ENCODE peak calls at places on chromosomes 7 and 10, in eight cellular contexts. H, Q, W, U, A, Z, P and B are unnamed samples.

GRCh38 chr7:32618987-32619386 is 123.7 kb downstream of the AVL9 start:
- DNase-seq in Z (no peak), U (no peak), P (no peak), A (no peak), W (no peak), H (no peak), Q (no peak), B (no peak)

GRCh38 chr10:106978746-106979145 is 185.8 kb downstream of the SORCS1 start:
- DNase-seq in P (no peak), A (no peak), Q (no peak), W (no peak), Z (no peak), U (no peak), H (no peak), B (no peak)

GRCh38 chr7:74544706-74545469 is 91.2 kb downstream of the GTF2IRD1 start:
- DNase-seq in P (peak; percentile 25), Z (peak; percentile 73), Q (no peak), A (peak; percentile 76), U (peak; percentile 72), W (no peak), H (peak; percentile 42), B (peak; percentile 65)

GRCh38 chr10:62154231-62154630 is 114.4 kb downstream of the RTKN2 start:
- DNase-seq in H (no peak), Z (no peak), W (no peak), A (peak; percentile 25), Q (no peak), U (no peak), P (no peak), B (peak; percentile 29)

GRCh38 chr7:36155811-36156361 is 2.8 kb downstream of the EEPD1 start:
- DNase-seq in Q (peak; percentile 46), A (peak; percentile 43), W (no peak), H (no peak), P (no peak), U (no peak), Z (peak; percentile 34), B (peak; percentile 47)

GRCh38 chr10:34698979-34699378 is 116.1 kb downstream of the PARD3 start:
- DNase-seq in Z (no peak), U (no peak), H (peak; percentile 63), Q (no peak), A (no peak), P (peak; percentile 75), W (no peak), B (no peak)

GRCh38 chr10:124605001-124605370 is 139.2 kb downstream of the FAM53B start:
- DNase-seq in Z (no peak), U (no peak), Q (no peak), A (no peak), P (no peak), H (no peak), W (no peak), B (no peak)

GRCh38 chr7:47991741-47992311 is 12.4 kb upstream of the HUS1 start:
- DNase-seq in U (peak; percentile 95), P (peak; percentile 84), Z (peak; percentile 87), Q (peak; percentile 78), W (peak; percentile 94), A (peak; percentile 90), H (peak; percentile 52), B (peak; percentile 89)

GRCh38 chr7:109844362-109844761 is 1246.6 kb upstream of the LRRN3 start:
- DNase-seq in P (peak; percentile 29), U (no peak), A (no peak), Q (no peak), Z (peak; percentile 20), W (no peak), H (peak; percentile 15), B (no peak)

GRCh38 chr7:88069093-88069492 is 135.0 kb downstream of the ADAM22 start:
- DNase-seq in U (no peak), W (no peak), Q (no peak), P (no peak), Z (no peak), H (no peak), A (no peak), B (no peak)

GRCh38 chr7:149716007-149716931 is 57.1 kb downstream of the ZNF467 start:
- DNase-seq in P (no peak), W (no peak), Z (no peak), A (no peak), U (peak; percentile 57), Q (no peak), H (no peak), B (no peak)

GRCh38 chr10:112040696-112041095 is 142.9 kb downstream of the GPAM start:
- DNase-seq in Z (no peak), W (no peak), A (no peak), P (no peak), Q (no peak), H (no peak), U (no peak), B (no peak)

GRCh38 chr10:69049564-69049955 is 38.3 kb upstream of the SRGN start:
- DNase-seq in H (no peak), A (no peak), Z (no peak), W (no peak), Q (no peak), P (no peak), U (no peak), B (no peak)

GRCh38 chr7:43119371-43120069 is 7.1 kb downstream of the HECW1 start:
- DNase-seq in P (peak; percentile 77), W (no peak), U (no peak), H (no peak), Z (no peak), A (no peak), Q (no peak), B (no peak)

GRCh38 chr7:138919912-138920311 is 61.3 kb downstream of the KIAA1549 start:
- DNase-seq in A (no peak), U (no peak), W (no peak), Z (no peak), Q (no peak), H (no peak), P (no peak), B (no peak)

GRCh38 chr10:49056356-49056755 is 59.0 kb downstream of the VSTM4 start:
- DNase-seq in A (no peak), Z (no peak), H (no peak), U (no peak), Q (no peak), P (peak; percentile 34), W (no peak), B (no peak)

GRCh38 chr10:91103384-91104184 is 116.9 kb upstream of the PCGF5 start:
- DNase-seq in A (no peak), H (no peak), Z (no peak), U (no peak), Q (no peak), P (no peak), W (no peak), B (no peak)

GRCh38 chr10:5538892-5539651 is 14.3 kb downstream of the CALML3 start:
- DNase-seq in Q (no peak), Z (no peak), W (no peak), P (peak; percentile 15), H (no peak), A (no peak), U (peak; percentile 30), B (peak; percentile 7)

GRCh38 chr7:47962262-47962661 is 14.0 kb upstream of the PKD1L1 start:
- DNase-seq in Q (no peak), U (no peak), H (no peak), Z (no peak), W (no peak), A (peak; percentile 57), P (no peak), B (peak; percentile 78)

GRCh38 chr7:37757563-37757962 is 74.0 kb downstream of the GPR141 start:
- DNase-seq in A (no peak), Z (no peak), Q (no peak), H (no peak), P (no peak), W (peak; percentile 33), U (no peak), B (no peak)

GRCh38 chr7:102125127-102125561 is 161.5 kb upstream of the SH2B2 start:
- DNase-seq in P (peak; percentile 82), A (no peak), H (peak; percentile 83), Q (peak; percentile 82), U (peak; percentile 92), Z (peak; percentile 77), W (peak; percentile 94), B (peak; percentile 29)

GRCh38 chr7:66505009-66505408 is 123.7 kb upstream of the KCTD7 start:
- DNase-seq in W (peak; percentile 74), U (no peak), P (no peak), Q (peak; percentile 13), Z (no peak), H (no peak), A (no peak), B (no peak)

GRCh38 chr10:17067549-17068264 is 61.9 kb downstream of the CUBN start:
- DNase-seq in U (no peak), H (no peak), Q (no peak), Z (no peak), W (no peak), A (no peak), P (peak; percentile 38), B (no peak)

GRCh38 chr10:110560012-110560411 is 7.5 kb upstream of the SMC3 start:
- DNase-seq in W (no peak), Z (no peak), P (no peak), A (no peak), U (no peak), Q (no peak), H (no peak), B (no peak)
- H3K4me1 ChIP-seq in W (no peaks in the 10 kb centered on the region), Z (no peaks in the 10 kb centered on the region), P (no peaks in the 10 kb centered on the region), A (no peaks in the 10 kb centered on the region), U (no peaks in the 10 kb centered on the region), Q (no peaks in the 10 kb centered on the region), H (no peaks in the 10 kb centered on the region), B (no peaks in the 10 kb centered on the region)

DNA sequence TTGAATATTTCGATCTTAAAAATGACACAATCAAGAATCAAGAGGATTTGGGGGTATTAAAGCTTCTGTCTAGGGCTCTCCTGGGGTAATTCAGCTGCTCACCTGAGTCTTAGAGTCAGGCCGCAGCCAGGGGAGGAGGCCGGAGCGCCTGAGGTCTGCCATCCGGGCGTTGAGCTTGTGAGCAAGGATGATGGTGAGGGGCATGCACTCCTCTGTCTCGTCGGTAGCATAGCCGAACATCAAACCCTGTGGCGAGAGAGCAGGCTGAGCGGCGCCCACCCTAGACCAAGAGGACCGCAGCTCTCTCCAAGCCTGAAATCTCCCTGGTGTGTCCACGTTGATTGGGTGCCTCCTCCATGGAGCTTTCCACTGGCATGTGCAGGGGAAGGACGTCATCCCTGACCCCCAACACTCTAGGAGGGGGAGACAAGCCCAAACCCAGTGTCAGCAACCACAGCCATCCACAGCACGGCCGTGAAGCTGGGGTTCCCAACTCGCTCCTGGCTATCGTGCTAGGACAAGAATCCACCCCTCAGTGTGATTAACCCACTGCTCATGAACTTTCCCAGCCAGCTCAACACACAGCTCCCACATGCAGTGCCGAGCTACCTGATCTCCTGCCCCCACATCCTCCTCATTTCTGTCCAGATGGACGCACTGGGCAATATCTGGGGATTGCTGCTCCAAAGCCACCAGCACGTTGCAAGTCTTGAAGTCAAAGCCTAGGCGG is 9.2 kb downstream of the MAT1A start:
- DNase-seq in H (no peak), P (no peak), Q (no peak), U (no peak), Z (no peak), A (peak; percentile 6), W (no peak), B (no peak)
- H3K4me1 ChIP-seq in H (no peaks in the 10 kb centered on the region), P (no peaks in the 10 kb centered on the region), Q (no peaks in the 10 kb centered on the region), U (no peaks in the 10 kb centered on the region), Z (peaks cover 6% of the 10 kb centered on the region), A (no peaks in the 10 kb centered on the region), W (no peaks in the 10 kb centered on the region), B (no peaks in the 10 kb centered on the region)

GRCh38 chr7:39663263-39663662 is 39.9 kb downstream of the RALA start:
- DNase-seq in Q (no peak), Z (no peak), U (no peak), A (no peak), W (no peak), P (no peak), H (no peak), B (no peak)
- H3K4me1 ChIP-seq in Q (no peaks in the 10 kb centered on the region), Z (no peaks in the 10 kb centered on the region), U (peaks cover 13% of the 10 kb centered on the region), A (no peaks in the 10 kb centered on the region), W (peaks cover 2% of the 10 kb centered on the region), P (peaks cover 18% of the 10 kb centered on the region), H (peaks cover 8% of the 10 kb centered on the region), B (peaks cover 19% of the 10 kb centered on the region)

GRCh38 chr7:27143950-27144798 is 693 bp upstream of the HOXA5 start:
- DNase-seq in P (no peak), W (no peak), Q (no peak), A (peak; percentile 61), H (no peak), U (no peak), Z (no peak), B (peak; percentile 53)
- H3K4me1 ChIP-seq in P (peaks cover 50% of the 10 kb centered on the region), W (no peaks in the 10 kb centered on the region), Q (no peaks in the 10 kb centered on the region), A (peaks cover 17% of the 10 kb centered on the region), H (peaks cover 9% of the 10 kb centered on the region), U (peaks cover 4% of the 10 kb centered on the region), Z (peaks cover 19% of the 10 kb centered on the region), B (peaks cover 62% of the 10 kb centered on the region)